ENCODE peak calls at places on chromosomes 1 and 21, in four cellular contexts. I, X, K and A are unnamed samples.

GRCh38 chr1:181350146-181350545 is 133.2 kb upstream of the CACNA1E start:
- DNase-seq in X (no peak), K (no peak), I (no peak), A (no peak)

GRCh38 chr1:154839691-154840090 is 30.4 kb downstream of the KCNN3 start:
- DNase-seq in X (no peak), I (no peak), K (no peak), A (no peak)

GRCh38 chr1:85822696-85823095 is 114.5 kb upstream of the ZNHIT6 start:
- DNase-seq in X (no peak), I (no peak), K (no peak), A (no peak)

GRCh38 chr1:212284332-212284743 is 872 bp upstream of the PPP2R5A start:
- DNase-seq in K (no peak), I (no peak), X (peak; percentile 34), A (no peak)

GRCh38 chr1:161816201-161816600 is 50.1 kb downstream of the ATF6 start:
- DNase-seq in X (peak; percentile 70), K (no peak), I (no peak), A (no peak)

GRCh38 chr1:228208831-228209524 is 1.1 kb downstream of the OBSCN start:
- DNase-seq in K (no peak), I (no peak), X (no peak), A (no peak)

GRCh38 chr21:44794031-44794374 is 7.6 kb downstream of the UBE2G2 start:
- DNase-seq in X (no peak), I (no peak), K (no peak), A (no peak)

GRCh38 chr1:172990598-172991215 is 60.0 kb downstream of the TNFSF18 start:
- DNase-seq in X (peak; percentile 57), I (no peak), K (no peak), A (no peak)

GRCh38 chr21:33870768-33871167 is 44.8 kb downstream of the ATP5PO start:
- DNase-seq in X (no peak), I (no peak), K (no peak), A (no peak)

GRCh38 chr21:39016740-39017315 is 166.4 kb downstream of the PSMG1 start:
- DNase-seq in X (no peak), I (no peak), K (no peak), A (no peak)

GRCh38 chr1:18948048-18948912 is 8.2 kb downstream of the IFFO2 start:
- DNase-seq in I (no peak), X (no peak), K (no peak), A (no peak)

GRCh38 chr1:159187647-159188374 is 16.4 kb downstream of the CADM3 start:
- DNase-seq in I (no peak), K (no peak), X (no peak), A (no peak)

GRCh38 chr1:42006093-42006492 is 87.4 kb upstream of the HIVEP3 start:
- DNase-seq in X (no peak), K (no peak), I (no peak), A (no peak)
- H3K27ac ChIP-seq in X (no peak overlapping the region), K (no peak overlapping the region), I (no peak overlapping the region), A (no peak overlapping the region)

GRCh38 chr1:32448773-32449456 is 16.0 kb upstream of the ZBTB8B start:
- DNase-seq in K (no peak), I (no peak), X (no peak), A (no peak)
- TF ChIP-seq CTCF in K (no peak), I (no peak), X (no peak), A (no peak)

DNA sequence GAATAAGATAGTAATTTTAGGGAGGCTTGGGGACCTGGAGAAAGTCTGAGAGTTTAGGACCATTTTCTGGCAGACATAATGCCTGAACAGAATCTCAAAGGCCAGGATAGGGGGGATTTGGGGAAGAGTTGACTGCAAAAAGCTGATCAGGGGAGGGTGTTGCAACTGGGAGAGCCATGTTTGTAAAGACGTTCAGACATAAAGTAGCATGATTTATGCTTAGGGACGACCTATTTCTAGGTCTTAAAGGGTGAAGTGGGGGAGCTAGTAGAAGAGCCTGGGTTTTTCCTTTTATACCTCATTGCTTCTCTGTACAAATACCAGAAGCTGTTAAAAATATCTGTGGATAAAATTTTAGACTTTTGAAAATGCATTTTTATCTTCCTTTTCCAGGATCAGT is 51.2 kb downstream of the FNBP1L start:
- DNase-seq in K (no peak), I (no peak), X (no peak), A (no peak)
- H3K36me3 ChIP-seq in K (peaks cover 11% of the 10 kb centered on the region), I (no peaks in the 10 kb centered on the region), X (no peaks in the 10 kb centered on the region), A (no peaks in the 10 kb centered on the region)

GRCh38 chr1:179230251-179230650 is 774 bp upstream of the ABL2 start:
- DNase-seq in I (no peak), K (no peak), X (peak; percentile 69), A (no peak)
- H3K27ac ChIP-seq in I (peak overlapping the region; percentile 88), K (no peak overlapping the region), X (peak overlapping the region; percentile 42), A (peak overlapping the region; percentile 86)

GRCh38 chr1:16143005-16143565 is 12.8 kb downstream of the EPHA2 start:
- DNase-seq in X (no peak), K (no peak), I (no peak), A (no peak)

GRCh38 chr1:16142383-16142995 is 13.4 kb downstream of the EPHA2 start:
- DNase-seq in I (no peak), K (no peak), X (no peak), A (no peak)

GRCh38 chr1:16143566-16144324 is 12.1 kb downstream of the EPHA2 start:
- DNase-seq in I (peak; percentile 90), K (peak; percentile 75), X (no peak), A (peak; percentile 85)

GRCh38 chr1:16140068-16140596 is 15.7 kb downstream of the EPHA2 start:
- DNase-seq in X (no peak), K (no peak), I (no peak), A (no peak)

DNA sequence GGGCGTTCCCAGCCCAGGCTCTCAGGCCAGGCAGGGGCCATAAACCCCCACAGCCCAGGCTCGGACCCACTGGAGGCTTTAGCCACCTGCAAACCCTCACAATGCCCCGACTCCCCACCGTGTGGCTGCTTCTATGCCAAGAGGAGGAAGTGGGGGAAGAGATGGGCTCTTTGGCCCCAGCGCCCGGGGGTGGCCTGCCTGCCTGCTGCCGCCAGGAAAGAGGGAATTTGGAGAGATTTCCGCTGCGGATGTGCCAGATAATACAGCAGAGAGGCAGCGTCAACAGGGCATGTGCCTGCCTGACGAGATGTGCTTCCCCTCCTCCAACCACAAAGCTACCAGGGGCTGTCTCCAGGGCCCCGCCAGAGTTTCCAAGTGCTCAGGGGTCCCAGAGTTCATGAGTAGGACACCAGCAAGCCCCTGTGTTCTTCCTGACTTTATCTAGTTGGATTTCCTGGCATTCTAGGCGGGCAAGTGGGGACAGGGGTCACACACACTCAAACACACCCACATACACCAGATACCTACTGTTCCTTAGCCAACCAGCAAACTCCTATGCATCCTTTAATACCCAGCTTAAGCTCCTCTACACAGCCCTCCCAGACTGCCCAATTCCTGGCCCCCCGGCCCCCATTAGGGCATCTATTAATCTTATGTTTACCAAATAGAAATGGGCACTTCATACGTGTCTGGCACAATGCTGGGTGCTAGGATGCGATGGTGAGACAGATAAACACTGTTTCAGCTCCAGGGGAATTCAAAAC is 14.1 kb downstream of the EPHA2 start:
- DNase-seq in X (no peak), I (no peak), K (peak; percentile 38), A (peak; percentile 34)
- TF ChIP-seq CTCF in X (no peak), I (no peak), K (no peak), A (no peak)

DNA sequence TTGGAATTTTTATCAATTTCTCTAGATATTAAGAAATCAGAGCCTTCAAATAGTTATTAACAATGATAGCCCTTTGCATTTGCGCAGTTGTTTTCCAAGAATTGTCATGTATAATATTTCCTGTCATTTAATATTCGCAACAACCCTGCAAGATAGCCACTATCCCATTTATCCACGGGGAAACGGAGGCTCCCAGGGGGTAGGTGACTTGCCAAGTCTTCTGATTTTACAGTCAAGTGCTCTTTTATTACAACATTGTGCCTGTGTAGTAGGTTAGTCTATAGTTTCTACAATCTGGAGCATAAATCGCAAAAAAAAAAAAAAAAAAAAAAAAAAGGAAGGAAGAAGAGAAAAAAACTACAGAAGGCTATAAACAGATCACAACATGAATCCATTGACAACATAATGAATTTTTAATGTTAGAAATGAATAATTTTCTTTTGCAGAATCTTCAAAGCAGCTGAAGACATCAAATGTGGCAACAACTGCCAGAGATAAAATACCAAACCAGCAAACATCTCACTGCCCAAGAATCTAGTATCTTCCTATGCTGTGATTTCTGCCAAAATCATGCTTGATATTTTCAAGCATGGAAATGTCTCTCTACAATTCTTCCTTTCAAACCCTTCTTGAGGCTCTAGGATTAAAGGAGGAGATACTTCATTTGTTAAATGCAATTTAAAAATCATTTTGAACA is 125.5 kb downstream of the PTPN14 start:
- DNase-seq in X (no peak), I (no peak), K (no peak), A (no peak)
- H3K36me3 ChIP-seq in X (no peaks in the 10 kb centered on the region), I (no peaks in the 10 kb centered on the region), K (no peaks in the 10 kb centered on the region), A (no peaks in the 10 kb centered on the region)